ENCODE peak calls at places on chromosomes 7 and 10, in ten cellular contexts. Z, R, M, F, N, B, S, I, V and E are unnamed samples.

GRCh38 chr7:11570922-11571550 is 261.0 kb downstream of the THSD7A start:
- DNase-seq in Z (no peak), R (no peak), M (no peak), F (no peak), N (no peak), B (no peak), S (no peak), I (no peak), V (no peak), E (no peak)

GRCh38 chr7:105932835-105933477 is 30.1 kb upstream of the CDHR3 start:
- DNase-seq in Z (peak; percentile 27), R (no peak), M (no peak), F (peak; percentile 53), N (peak; percentile 74), B (no peak), S (no peak), I (peak; percentile 19), V (no peak), E (peak; percentile 79)

GRCh38 chr10:108204528-108205313 is 1040.2 kb upstream of the SORCS1 start:
- DNase-seq in Z (peak; percentile 13), R (peak; percentile 60), M (no peak), F (peak; percentile 78), N (no peak), B (no peak), S (no peak), I (peak; percentile 76), V (no peak), E (peak; percentile 76)

GRCh38 chr7:114310344-114311118 is 104.1 kb upstream of the FOXP2 start:
- DNase-seq in Z (no peak), R (no peak), M (no peak), F (no peak), N (no peak), B (no peak), S (no peak), I (no peak), V (no peak), E (no peak)

GRCh38 chr10:131760416-131761166 is 140.2 kb upstream of the PPP2R2D start:
- DNase-seq in Z (peak; percentile 83), R (no peak), M (no peak), F (peak; percentile 75), N (no peak), B (no peak), S (no peak), I (peak; percentile 88), V (no peak), E (no peak)

GRCh38 chr7:55177589-55178261 is 158.9 kb downstream of the EGFR start:
- DNase-seq in Z (no peak), R (no peak), M (no peak), F (no peak), N (no peak), B (no peak), S (no peak), I (no peak), V (no peak), E (peak; percentile 33)

GRCh38 chr7:47394216-47394615 is 187.7 kb downstream of the TNS3 start:
- DNase-seq in Z (no peak), R (no peak), M (no peak), F (no peak), N (peak; percentile 35), B (no peak), S (peak; percentile 14), I (no peak), V (no peak), E (no peak)

GRCh38 chr7:30923774-30924413 is 12.2 kb downstream of the AQP1 start:
- DNase-seq in Z (peak; percentile 14), R (peak; percentile 3), M (no peak), F (no peak), N (peak; percentile 49), B (peak; percentile 47), S (peak; percentile 11), I (no peak), V (no peak), E (no peak)

GRCh38 chr7:80236696-80237095 is 102.1 kb downstream of the GNAI1 start:
- DNase-seq in Z (no peak), R (no peak), M (no peak), F (no peak), N (no peak), B (no peak), S (no peak), I (no peak), V (no peak), E (no peak)

GRCh38 chr10:124315599-124316270 is 103.0 kb downstream of the OAT start:
- DNase-seq in Z (no peak), R (no peak), M (no peak), F (no peak), N (no peak), B (no peak), S (no peak), I (no peak), V (no peak), E (peak; percentile 9)

GRCh38 chr7:109136893-109137292 is 567.2 kb downstream of the DNAJB9 start:
- DNase-seq in Z (no peak), R (no peak), M (no peak), F (no peak), N (no peak), B (no peak), S (no peak), I (no peak), V (no peak), E (no peak)

GRCh38 chr10:123929791-123930190 is 38.2 kb upstream of the CPXM2 start:
- DNase-seq in Z (no peak), R (no peak), M (no peak), F (no peak), N (no peak), B (no peak), S (no peak), I (no peak), V (no peak), E (no peak)

GRCh38 chr7:110522061-110522750 is 568.7 kb upstream of the LRRN3 start:
- DNase-seq in Z (no peak), R (no peak), M (no peak), F (no peak), N (no peak), B (no peak), S (no peak), I (no peak), V (no peak), E (no peak)

DNA sequence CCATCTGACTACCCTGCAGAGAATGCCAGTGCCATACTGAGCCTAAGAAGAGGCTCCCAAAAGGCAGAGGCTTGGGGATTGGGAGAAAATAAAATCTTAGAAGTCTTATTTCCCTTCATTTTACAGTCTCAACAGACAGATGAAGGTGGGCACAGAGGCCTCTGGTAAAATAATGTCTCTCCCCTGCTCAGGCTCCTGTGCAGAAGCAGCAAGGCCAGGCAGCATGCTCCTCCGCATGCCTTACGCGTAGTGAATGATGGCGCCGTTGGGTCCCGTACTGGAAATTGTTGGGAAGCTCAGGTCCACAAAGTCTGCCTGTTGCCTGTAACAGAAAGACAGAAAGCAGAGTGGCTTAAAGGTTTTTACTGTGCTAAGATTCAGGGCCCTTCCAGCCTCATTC is 45.8 kb downstream of the XPNPEP1 start:
- DNase-seq in Z (no peak), R (no peak), M (no peak), F (no peak), N (no peak), B (no peak), S (no peak), I (no peak), V (no peak), E (no peak)
- H3K36me3 ChIP-seq in Z (peaks cover 17% of the 10 kb centered on the region), R (peaks cover 45% of the 10 kb centered on the region), M (peaks cover 46% of the 10 kb centered on the region), F (peaks cover 8% of the 10 kb centered on the region), N (peaks cover 15% of the 10 kb centered on the region), B (peaks cover 99% of the 10 kb centered on the region), S (no peaks in the 10 kb centered on the region), I (no peaks in the 10 kb centered on the region), V (peaks cover 77% of the 10 kb centered on the region), E (peaks cover 32% of the 10 kb centered on the region)

GRCh38 chr10:1396236-1396635 is 340.1 kb downstream of the WDR37 start:
- DNase-seq in Z (no peak), R (no peak), M (no peak), F (no peak), N (no peak), B (no peak), S (no peak), I (no peak), V (peak; percentile 49), E (no peak)

GRCh38 chr10:1392127-1392526 is 335.9 kb downstream of the WDR37 start:
- DNase-seq in Z (no peak), R (no peak), M (no peak), F (no peak), N (no peak), B (no peak), S (no peak), I (no peak), V (no peak), E (no peak)

GRCh38 chr10:1395025-1395981 is 339.1 kb downstream of the WDR37 start:
- DNase-seq in Z (peak; percentile 54), R (no peak), M (no peak), F (no peak), N (no peak), B (peak; percentile 68), S (no peak), I (no peak), V (peak; percentile 54), E (no peak)

GRCh38 chr10:1393481-1393880 is 337.3 kb downstream of the WDR37 start:
- DNase-seq in Z (no peak), R (no peak), M (no peak), F (no peak), N (no peak), B (no peak), S (no peak), I (no peak), V (no peak), E (no peak)

GRCh38 chr10:1394155-1394912 is 338.1 kb downstream of the WDR37 start:
- DNase-seq in Z (no peak), R (no peak), M (no peak), F (no peak), N (no peak), B (no peak), S (no peak), I (no peak), V (peak; percentile 23), E (no peak)
- H3K36me3 ChIP-seq in Z (no peaks in the 10 kb centered on the region), R (no peaks in the 10 kb centered on the region), M (no peaks in the 10 kb centered on the region), F (no peaks in the 10 kb centered on the region), N (no peaks in the 10 kb centered on the region), B (no peaks in the 10 kb centered on the region), S (no peaks in the 10 kb centered on the region), I (no peaks in the 10 kb centered on the region), V (no peaks in the 10 kb centered on the region), E (no peaks in the 10 kb centered on the region)

DNA sequence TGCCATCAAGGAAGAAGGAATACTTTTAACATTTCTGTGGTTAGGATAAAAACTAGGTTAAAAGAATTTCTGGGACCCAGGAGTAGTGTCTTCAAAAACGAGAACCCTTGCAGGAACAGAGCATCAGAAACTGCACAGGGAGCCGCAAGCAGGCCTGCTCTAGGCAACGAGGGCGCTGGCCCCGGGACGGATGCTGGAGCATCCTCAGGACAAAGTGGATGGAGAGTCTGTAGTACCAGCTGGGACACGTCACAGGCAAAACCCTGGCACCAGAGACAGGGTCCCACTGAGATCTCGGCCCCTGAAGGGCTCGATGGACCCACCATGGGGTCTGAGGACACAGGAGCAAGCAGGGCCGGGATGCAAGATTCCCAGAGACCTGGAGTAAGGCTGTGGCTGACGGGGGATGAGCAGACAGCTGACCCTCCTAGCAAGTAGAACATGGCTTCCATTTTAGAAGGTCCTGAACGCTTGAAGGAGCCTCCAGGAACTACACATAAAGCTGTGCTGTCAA is 106.6 kb downstream of the GALNT11 start:
- DNase-seq in Z (no peak), R (no peak), M (no peak), F (no peak), N (no peak), B (peak; percentile 68), S (no peak), I (no peak), V (no peak), E (no peak)
- H3K36me3 ChIP-seq in Z (peaks cover 3% of the 10 kb centered on the region), R (peaks cover 45% of the 10 kb centered on the region), M (peaks cover 8% of the 10 kb centered on the region), F (no peaks in the 10 kb centered on the region), N (no peaks in the 10 kb centered on the region), B (peaks cover 79% of the 10 kb centered on the region), S (no peaks in the 10 kb centered on the region), I (peaks cover 2% of the 10 kb centered on the region), V (peaks cover 27% of the 10 kb centered on the region), E (peaks cover 15% of the 10 kb centered on the region)

GRCh38 chr10:100502926-100503480 is 16.7 kb downstream of the SEC31B start:
- DNase-seq in Z (no peak), R (no peak), M (no peak), F (peak; percentile 28), N (no peak), B (no peak), S (no peak), I (no peak), V (no peak), E (no peak)
- H3K36me3 ChIP-seq in Z (no peaks in the 10 kb centered on the region), R (peaks cover 6% of the 10 kb centered on the region), M (peaks cover 47% of the 10 kb centered on the region), F (no peaks in the 10 kb centered on the region), N (peaks cover 6% of the 10 kb centered on the region), B (peaks cover 70% of the 10 kb centered on the region), S (no peaks in the 10 kb centered on the region), I (no peaks in the 10 kb centered on the region), V (peaks cover 46% of the 10 kb centered on the region), E (peaks cover 27% of the 10 kb centered on the region)